ENCODE peak calls at places on chromosomes 2 and 18, in nine cellular contexts. J is tibial artery; Q is adrenal gland; F is lung; H is ovary; O is transverse colon; P is upper lobe of left lung; R is nephron progenitor cell; Y is CD8-positive, alpha-beta T cell. Z is an unnamed sample.

GRCh38 chr2:177972123-177972522 is 100.5 kb downstream of the PDE11A start:
- DNase-seq in Y (no peak), R (no peak), H (no peak), J (no peak), F (no peak), O (no peak), Q (no peak), P (no peak), Z (no peak)

GRCh38 chr2:240896394-240896793 is 438 bp upstream of the MAB21L4 start:
- DNase-seq in Q (no peak), Y (peak; percentile 2), R (no peak), J (no peak), O (no peak), H (no peak), P (no peak), F (no peak), Z (no peak)

GRCh38 chr18:71707400-71707799 is 836.7 kb downstream of the CBLN2 start:
- DNase-seq in H (no peak), Q (no peak), F (no peak), O (no peak), P (no peak), Y (no peak), R (no peak), J (no peak), Z (no peak)

GRCh38 chr2:178241852-178242551 is 47.7 kb downstream of the OSBPL6 start:
- DNase-seq in J (peak; percentile 78), Y (no peak), Q (peak; percentile 62), O (peak; percentile 20), H (peak; percentile 79), P (peak; percentile 48), R (peak; percentile 12), F (peak; percentile 64), Z (no peak)

GRCh38 chr2:118440699-118441098 is 352.4 kb downstream of the INSIG2 start:
- DNase-seq in P (no peak), R (no peak), J (no peak), O (no peak), H (no peak), Q (no peak), F (no peak), Y (no peak), Z (no peak)

GRCh38 chr2:38187416-38188127 is 111.6 kb upstream of the CYP1B1 start:
- DNase-seq in H (peak; percentile 91), O (peak; percentile 52), F (peak; percentile 68), J (peak; percentile 89), P (peak; percentile 80), Y (no peak), Q (peak; percentile 77), R (no peak), Z (peak; percentile 72)

GRCh38 chr2:191404568-191404991 is 159.4 kb downstream of the MYO1B start:
- DNase-seq in P (no peak), F (no peak), O (no peak), R (no peak), Y (no peak), Q (no peak), J (no peak), H (no peak), Z (no peak)

GRCh38 chr2:214557884-214558283 is 147.0 kb downstream of the VWC2L start:
- DNase-seq in H (no peak), F (no peak), R (no peak), Y (no peak), J (no peak), O (no peak), P (no peak), Q (no peak), Z (no peak)

GRCh38 chr2:6231166-6231565 is 539.0 kb downstream of the SOX11 start:
- DNase-seq in F (no peak), Y (no peak), Q (no peak), J (no peak), O (no peak), H (no peak), P (no peak), R (no peak), Z (no peak)

GRCh38 chr18:2878656-2879330 is 32.0 kb downstream of the EMILIN2 start:
- DNase-seq in J (no peak), Q (no peak), P (peak; percentile 8), O (no peak), H (no peak), F (peak; percentile 26), Y (no peak), R (no peak), Z (no peak)

GRCh38 chr2:30339071-30339470 is 107.7 kb downstream of the LBH start:
- DNase-seq in Y (no peak), Q (no peak), J (no peak), F (no peak), H (no peak), P (no peak), O (no peak), R (no peak), Z (no peak)

GRCh38 chr2:223196331-223196730 is 144.3 kb downstream of the KCNE4 start:
- DNase-seq in P (no peak), F (no peak), O (no peak), Q (no peak), J (no peak), Y (no peak), H (no peak), R (no peak), Z (no peak)
- TF ChIP-seq CTCF in P (no peak), F (no peak), O (no peak), Q (no peak), J (no peak), Y (no peak), H (no peak), R (no peak), Z (no peak)

GRCh38 chr2:231001921-231002320 is 6.0 kb downstream of the SPATA3 start:
- DNase-seq in P (no peak), O (no peak), J (no peak), Q (no peak), R (no peak), Y (no peak), F (no peak), H (no peak), Z (no peak)

GRCh38 chr2:231001036-231001435 is 5.1 kb downstream of the SPATA3 start:
- DNase-seq in R (no peak), P (no peak), J (no peak), Y (no peak), Q (no peak), F (no peak), O (no peak), H (no peak), Z (no peak)

GRCh38 chr2:230999477-230999876 is 3.6 kb downstream of the SPATA3 start:
- DNase-seq in Q (no peak), P (no peak), F (no peak), H (no peak), O (no peak), R (no peak), Y (no peak), J (no peak), Z (no peak)

GRCh38 chr2:230998882-230999281 is 3.0 kb downstream of the SPATA3 start:
- DNase-seq in R (no peak), H (no peak), J (no peak), Q (no peak), Y (no peak), O (no peak), P (no peak), F (no peak), Z (no peak)

GRCh38 chr2:231000211-231000904 is 4.4 kb downstream of the SPATA3 start:
- DNase-seq in Y (no peak), J (no peak), O (peak; percentile 57), F (no peak), H (no peak), R (no peak), Q (no peak), P (no peak), Z (no peak)
- TF ChIP-seq CTCF in Y (no peak), J (no peak), O (no peak), F (no peak), H (no peak), R (no peak), Q (no peak), P (no peak), Z (no peak)

DNA sequence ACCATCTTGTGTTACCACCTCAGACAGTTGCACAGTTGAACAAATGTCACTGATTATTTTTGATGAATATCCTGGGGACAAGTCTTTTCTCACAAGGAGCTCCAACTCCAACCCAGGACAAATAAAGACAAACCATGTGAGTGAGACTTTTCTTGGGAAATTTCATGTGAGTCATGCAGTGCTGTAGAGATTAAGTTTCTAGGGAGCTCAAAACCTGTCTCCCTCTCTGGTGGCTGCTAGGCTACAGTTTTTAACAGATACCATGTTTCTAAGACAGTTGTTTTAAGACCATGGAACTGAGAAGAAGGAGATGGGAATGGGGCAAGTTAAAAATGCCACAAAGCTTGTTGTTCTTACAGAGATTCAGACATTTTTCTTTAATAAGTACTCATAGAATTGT is 255.5 kb downstream of the RIT2 start:
- DNase-seq in J (no peak), O (no peak), R (no peak), H (no peak), Y (no peak), P (no peak), F (no peak), Q (no peak), Z (no peak)
- TF ChIP-seq CTCF in J (no peak), O (no peak), R (no peak), H (no peak), Y (no peak), P (no peak), F (no peak), Q (no peak), Z (no peak)

GRCh38 chr2:15939556-15939853 is 845 bp upstream of the MYCN start:
- DNase-seq in Q (peak; percentile 71), F (peak; percentile 59), R (peak; percentile 84), J (peak; percentile 67), P (peak; percentile 53), H (no peak), Y (no peak), O (peak; percentile 66), Z (peak; percentile 75)

GRCh38 chr2:15940661-15941482 is 522 bp downstream of the MYCN start:
- DNase-seq in J (no peak), Y (no peak), P (peak; percentile 6), Q (no peak), R (peak; percentile 43), F (no peak), O (no peak), H (no peak), Z (no peak)

GRCh38 chr2:15941483-15941853 is 1.1 kb downstream of the MYCN start:
- DNase-seq in R (peak; percentile 69), O (no peak), Q (no peak), H (no peak), P (peak; percentile 6), J (no peak), F (no peak), Y (no peak), Z (no peak)

GRCh38 chr2:15938803-15939555 is 1.4 kb upstream of the MYCN start:
- DNase-seq in F (no peak), J (no peak), O (no peak), P (no peak), H (no peak), Q (no peak), Y (no peak), R (peak; percentile 40), Z (no peak)

DNA sequence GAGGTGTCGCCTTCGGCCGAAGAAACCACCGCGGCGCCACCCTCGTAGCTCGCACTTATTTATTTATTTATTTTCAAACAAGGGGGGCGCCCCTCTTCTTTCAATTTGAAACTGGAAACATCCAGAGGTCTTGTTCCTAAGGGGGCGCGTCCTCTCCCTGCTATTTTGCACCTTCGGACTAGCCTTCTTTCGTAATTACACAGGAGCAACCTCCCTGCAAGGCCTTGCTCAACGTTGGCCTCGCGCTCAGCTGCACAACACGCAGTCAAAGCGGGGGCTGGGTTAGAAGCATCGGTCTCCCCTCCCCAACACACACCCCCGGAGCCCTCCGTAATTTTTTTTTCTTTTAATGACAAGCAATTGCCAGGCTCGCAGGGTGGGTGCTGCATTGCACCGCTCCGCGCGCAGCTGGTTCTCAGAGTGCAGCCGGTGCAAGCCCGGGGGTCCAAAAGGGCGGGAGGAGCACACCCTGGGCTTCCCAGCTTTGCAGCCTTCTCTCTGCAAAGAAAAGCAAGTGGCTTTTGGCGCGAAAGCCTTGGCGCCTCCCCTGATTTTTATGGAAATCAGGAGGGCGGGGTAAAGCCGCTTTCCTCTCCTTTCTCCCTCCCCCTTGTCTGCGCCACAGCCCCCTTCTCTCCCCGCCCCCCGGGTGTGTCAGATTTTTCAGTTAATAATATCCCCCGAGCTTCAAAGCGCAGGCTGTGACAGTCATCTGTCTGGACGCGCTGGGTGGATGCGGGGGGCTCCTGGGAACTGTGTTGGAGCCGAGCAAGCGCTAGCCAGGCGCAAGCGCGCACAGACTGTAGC is at the start of gene MYCN:
- DNase-seq in P (no peak), F (no peak), R (peak; percentile 87), Y (peak; percentile 30), O (peak; percentile 42), Q (peak; percentile 15), J (no peak), H (peak; percentile 72), Z (no peak)
- TF ChIP-seq CTCF in P (no peak), F (no peak), R (peak; percentile 72), Y (peak; percentile 41), O (peak; percentile 64), Q (peak; percentile 80), J (peak; percentile 51), H (no peak), Z (no peak)